ENCODE peak calls at places on chromosomes 16 and 17, in eight cellular contexts. One of them, this sample, is unnamed.

GRCh38 chr16:17476414-17477259 is 5.9 kb upstream of the XYLT1 start:
- DNase-seq in mesenchymal stem cell: no peak
- DNase-seq in lower leg skin: peak
- DNase-seq in naive thymus-derived CD8-positive, alpha-beta T cell: peak
- DNase-seq in stimulated activated CD8-positive, alpha-beta memory T cell treated with anti-CD3 and anti-CD28 coated beads, Interleukin-4, amount 100 ng/mL, for 1 hour: no peak
- DNase-seq in AG10803: peak
- DNase-seq in T-cell: peak
- DNase-seq in activated naive CD4-positive, alpha-beta T cell treated with Interleukin-2 at 50 U/mL for 16 hours: peak
- DNase-seq in this sample: peak

GRCh38 chr17:17437461-17437860 is 39.3 kb upstream of the MED9 start:
- DNase-seq in naive thymus-derived CD8-positive, alpha-beta T cell: no peak
- DNase-seq in T-cell: no peak
- DNase-seq in stimulated activated CD8-positive, alpha-beta memory T cell treated with anti-CD3 and anti-CD28 coated beads, Interleukin-4, amount 100 ng/mL, for 1 hour: no peak
- DNase-seq in activated naive CD4-positive, alpha-beta T cell treated with Interleukin-2 at 50 U/mL for 16 hours: no peak
- DNase-seq in mesenchymal stem cell: no peak
- DNase-seq in AG10803: no peak
- DNase-seq in lower leg skin: peak
- DNase-seq in this sample: no peak

GRCh38 chr16:57918444-57918843 is 52.5 kb downstream of the CNGB1 start:
- DNase-seq in T-cell: no peak
- DNase-seq in mesenchymal stem cell: no peak
- DNase-seq in lower leg skin: no peak
- DNase-seq in AG10803: no peak
- DNase-seq in activated naive CD4-positive, alpha-beta T cell treated with Interleukin-2 at 50 U/mL for 16 hours: no peak
- DNase-seq in naive thymus-derived CD8-positive, alpha-beta T cell: no peak
- DNase-seq in stimulated activated CD8-positive, alpha-beta memory T cell treated with anti-CD3 and anti-CD28 coated beads, Interleukin-4, amount 100 ng/mL, for 1 hour: no peak
- DNase-seq in this sample: no peak

GRCh38 chr17:78419970-78420820 is 41.7 kb downstream of the PGS1 start:
- DNase-seq in stimulated activated CD8-positive, alpha-beta memory T cell treated with anti-CD3 and anti-CD28 coated beads, Interleukin-4, amount 100 ng/mL, for 1 hour: no peak
- DNase-seq in AG10803: peak
- DNase-seq in T-cell: no peak
- DNase-seq in mesenchymal stem cell: no peak
- DNase-seq in naive thymus-derived CD8-positive, alpha-beta T cell: no peak
- DNase-seq in lower leg skin: no peak
- DNase-seq in activated naive CD4-positive, alpha-beta T cell treated with Interleukin-2 at 50 U/mL for 16 hours: no peak
- DNase-seq in this sample: no peak

GRCh38 chr17:42868338-42868737 is 17.3 kb downstream of the AOC3 start:
- DNase-seq in lower leg skin: no peak
- DNase-seq in stimulated activated CD8-positive, alpha-beta memory T cell treated with anti-CD3 and anti-CD28 coated beads, Interleukin-4, amount 100 ng/mL, for 1 hour: no peak
- DNase-seq in mesenchymal stem cell: no peak
- DNase-seq in activated naive CD4-positive, alpha-beta T cell treated with Interleukin-2 at 50 U/mL for 16 hours: no peak
- DNase-seq in T-cell: no peak
- DNase-seq in naive thymus-derived CD8-positive, alpha-beta T cell: no peak
- DNase-seq in AG10803: no peak
- DNase-seq in this sample: no peak

GRCh38 chr17:48608921-48609505 is 1.8 kb downstream of the HOXB7 start:
- DNase-seq in T-cell: no peak
- DNase-seq in mesenchymal stem cell: peak
- DNase-seq in naive thymus-derived CD8-positive, alpha-beta T cell: no peak
- DNase-seq in AG10803: no peak
- DNase-seq in stimulated activated CD8-positive, alpha-beta memory T cell treated with anti-CD3 and anti-CD28 coated beads, Interleukin-4, amount 100 ng/mL, for 1 hour: no peak
- DNase-seq in lower leg skin: no peak
- DNase-seq in activated naive CD4-positive, alpha-beta T cell treated with Interleukin-2 at 50 U/mL for 16 hours: no peak
- DNase-seq in this sample: no peak

GRCh38 chr17:74749262-74750038 is 1.0 kb downstream of the NHERF1 start:
- DNase-seq in lower leg skin: no peak
- DNase-seq in stimulated activated CD8-positive, alpha-beta memory T cell treated with anti-CD3 and anti-CD28 coated beads, Interleukin-4, amount 100 ng/mL, for 1 hour: no peak
- DNase-seq in T-cell: peak
- DNase-seq in mesenchymal stem cell: peak
- DNase-seq in activated naive CD4-positive, alpha-beta T cell treated with Interleukin-2 at 50 U/mL for 16 hours: peak
- DNase-seq in AG10803: no peak
- DNase-seq in naive thymus-derived CD8-positive, alpha-beta T cell: peak
- DNase-seq in this sample: no peak

GRCh38 chr16:3401719-3402397 is 843 bp downstream of the ZNF174 start:
- DNase-seq in naive thymus-derived CD8-positive, alpha-beta T cell: no peak
- DNase-seq in stimulated activated CD8-positive, alpha-beta memory T cell treated with anti-CD3 and anti-CD28 coated beads, Interleukin-4, amount 100 ng/mL, for 1 hour: no peak
- DNase-seq in T-cell: no peak
- DNase-seq in AG10803: peak
- DNase-seq in activated naive CD4-positive, alpha-beta T cell treated with Interleukin-2 at 50 U/mL for 16 hours: no peak
- DNase-seq in lower leg skin: no peak
- DNase-seq in mesenchymal stem cell: peak
- DNase-seq in this sample: no peak

GRCh38 chr17:74153821-74154430 is 49.6 kb upstream of the RPL38 start:
- DNase-seq in naive thymus-derived CD8-positive, alpha-beta T cell: peak
- DNase-seq in activated naive CD4-positive, alpha-beta T cell treated with Interleukin-2 at 50 U/mL for 16 hours: no peak
- DNase-seq in stimulated activated CD8-positive, alpha-beta memory T cell treated with anti-CD3 and anti-CD28 coated beads, Interleukin-4, amount 100 ng/mL, for 1 hour: no peak
- DNase-seq in T-cell: no peak
- DNase-seq in mesenchymal stem cell: no peak
- DNase-seq in lower leg skin: no peak
- DNase-seq in AG10803: no peak
- DNase-seq in this sample: no peak

GRCh38 chr16:69397821-69398521 is 12.2 kb upstream of the TERF2 start:
- DNase-seq in stimulated activated CD8-positive, alpha-beta memory T cell treated with anti-CD3 and anti-CD28 coated beads, Interleukin-4, amount 100 ng/mL, for 1 hour: no peak
- DNase-seq in AG10803: peak
- DNase-seq in T-cell: no peak
- DNase-seq in naive thymus-derived CD8-positive, alpha-beta T cell: no peak
- DNase-seq in mesenchymal stem cell: peak
- DNase-seq in lower leg skin: no peak
- DNase-seq in activated naive CD4-positive, alpha-beta T cell treated with Interleukin-2 at 50 U/mL for 16 hours: no peak
- DNase-seq in this sample: no peak

GRCh38 chr17:34517406-34517805 is 62.0 kb upstream of the TMEM132E start:
- DNase-seq in mesenchymal stem cell: no peak
- DNase-seq in naive thymus-derived CD8-positive, alpha-beta T cell: no peak
- DNase-seq in lower leg skin: no peak
- DNase-seq in activated naive CD4-positive, alpha-beta T cell treated with Interleukin-2 at 50 U/mL for 16 hours: no peak
- DNase-seq in T-cell: no peak
- DNase-seq in stimulated activated CD8-positive, alpha-beta memory T cell treated with anti-CD3 and anti-CD28 coated beads, Interleukin-4, amount 100 ng/mL, for 1 hour: no peak
- DNase-seq in AG10803: no peak
- DNase-seq in this sample: no peak

GRCh38 chr17:40363480-40363838 is 1.1 kb downstream of the GJD3 start:
- DNase-seq in naive thymus-derived CD8-positive, alpha-beta T cell: no peak
- DNase-seq in T-cell: no peak
- DNase-seq in mesenchymal stem cell: no peak
- DNase-seq in lower leg skin: no peak
- DNase-seq in stimulated activated CD8-positive, alpha-beta memory T cell treated with anti-CD3 and anti-CD28 coated beads, Interleukin-4, amount 100 ng/mL, for 1 hour: no peak
- DNase-seq in activated naive CD4-positive, alpha-beta T cell treated with Interleukin-2 at 50 U/mL for 16 hours: no peak
- DNase-seq in AG10803: peak
- DNase-seq in this sample: no peak

GRCh38 chr16:58177347-58177710 is 20.6 kb downstream of the CSNK2A2 start:
- DNase-seq in stimulated activated CD8-positive, alpha-beta memory T cell treated with anti-CD3 and anti-CD28 coated beads, Interleukin-4, amount 100 ng/mL, for 1 hour: no peak
- DNase-seq in naive thymus-derived CD8-positive, alpha-beta T cell: no peak
- DNase-seq in lower leg skin: no peak
- DNase-seq in T-cell: no peak
- DNase-seq in AG10803: no peak
- DNase-seq in activated naive CD4-positive, alpha-beta T cell treated with Interleukin-2 at 50 U/mL for 16 hours: no peak
- DNase-seq in mesenchymal stem cell: no peak
- DNase-seq in this sample: no peak

GRCh38 chr17:57570740-57571344 is 174.3 kb downstream of the CCDC182 start:
- DNase-seq in stimulated activated CD8-positive, alpha-beta memory T cell treated with anti-CD3 and anti-CD28 coated beads, Interleukin-4, amount 100 ng/mL, for 1 hour: no peak
- DNase-seq in activated naive CD4-positive, alpha-beta T cell treated with Interleukin-2 at 50 U/mL for 16 hours: no peak
- DNase-seq in mesenchymal stem cell: no peak
- DNase-seq in AG10803: no peak
- DNase-seq in T-cell: no peak
- DNase-seq in naive thymus-derived CD8-positive, alpha-beta T cell: no peak
- DNase-seq in lower leg skin: no peak
- DNase-seq in this sample: peak

GRCh38 chr16:9092963-9093477 is 1.6 kb downstream of the HAPSTR1 start:
- DNase-seq in naive thymus-derived CD8-positive, alpha-beta T cell: peak
- DNase-seq in T-cell: peak
- DNase-seq in activated naive CD4-positive, alpha-beta T cell treated with Interleukin-2 at 50 U/mL for 16 hours: peak
- DNase-seq in lower leg skin: peak
- DNase-seq in mesenchymal stem cell: no peak
- DNase-seq in stimulated activated CD8-positive, alpha-beta memory T cell treated with anti-CD3 and anti-CD28 coated beads, Interleukin-4, amount 100 ng/mL, for 1 hour: no peak
- DNase-seq in AG10803: no peak
- DNase-seq in this sample: peak

GRCh38 chr17:48486557-48486956 is 44.3 kb downstream of the HOXB1 start:
- DNase-seq in T-cell: no peak
- DNase-seq in lower leg skin: no peak
- DNase-seq in activated naive CD4-positive, alpha-beta T cell treated with Interleukin-2 at 50 U/mL for 16 hours: no peak
- DNase-seq in mesenchymal stem cell: peak
- DNase-seq in naive thymus-derived CD8-positive, alpha-beta T cell: no peak
- DNase-seq in AG10803: peak
- DNase-seq in stimulated activated CD8-positive, alpha-beta memory T cell treated with anti-CD3 and anti-CD28 coated beads, Interleukin-4, amount 100 ng/mL, for 1 hour: no peak
- DNase-seq in this sample: no peak

GRCh38 chr17:82217530-82218204 is 5.0 kb upstream of the CCDC57 start:
- DNase-seq in AG10803: peak
- DNase-seq in activated naive CD4-positive, alpha-beta T cell treated with Interleukin-2 at 50 U/mL for 16 hours: no peak
- DNase-seq in stimulated activated CD8-positive, alpha-beta memory T cell treated with anti-CD3 and anti-CD28 coated beads, Interleukin-4, amount 100 ng/mL, for 1 hour: no peak
- DNase-seq in T-cell: no peak
- DNase-seq in naive thymus-derived CD8-positive, alpha-beta T cell: no peak
- DNase-seq in lower leg skin: peak
- DNase-seq in mesenchymal stem cell: peak
- DNase-seq in this sample: no peak

This sample was measured in prostate gland.